ENCODE peak calls at places on chromosomes 11 and 22, in five cellular contexts. One of them, this sample, is unnamed.

GRCh38 chr11:120224386-120224785 is 13.6 kb downstream of the OAF start:
- DNase-seq in neural progenitor cell: no peak
- DNase-seq in cardiac muscle cell: no peak
- DNase-seq in AG04449: no peak
- DNase-seq in dorsolateral prefrontal cortex: no peak
- DNase-seq in this sample: no peak

GRCh38 chr22:33440756-33441155 is 382.6 kb upstream of the SYN3 start:
- DNase-seq in neural progenitor cell: no peak
- DNase-seq in dorsolateral prefrontal cortex: no peak
- DNase-seq in AG04449: no peak
- DNase-seq in cardiac muscle cell: no peak
- DNase-seq in this sample: no peak

GRCh38 chr22:19419464-19420178 is 11.9 kb downstream of the HIRA start:
- DNase-seq in AG04449: no peak
- DNase-seq in neural progenitor cell: no peak
- DNase-seq in dorsolateral prefrontal cortex: no peak
- DNase-seq in cardiac muscle cell: peak; percentile 12
- DNase-seq in this sample: no peak

GRCh38 chr11:119975561-119976152 is 162.3 kb downstream of the TRIM29 start:
- DNase-seq in AG04449: no peak
- DNase-seq in cardiac muscle cell: peak; percentile 41
- DNase-seq in neural progenitor cell: peak; percentile 90
- DNase-seq in dorsolateral prefrontal cortex: peak; percentile 83
- DNase-seq in this sample: peak; percentile 38

GRCh38 chr22:29268511-29269229 is 602 bp downstream of the EWSR1 start:
- DNase-seq in neural progenitor cell: peak; percentile 86
- DNase-seq in cardiac muscle cell: peak; percentile 55
- DNase-seq in AG04449: no peak
- DNase-seq in dorsolateral prefrontal cortex: peak; percentile 68
- DNase-seq in this sample: peak; percentile 62

GRCh38 chr11:77525455-77526091 is 51.7 kb upstream of the PAK1 start:
- DNase-seq in AG04449: no peak
- DNase-seq in neural progenitor cell: no peak
- DNase-seq in cardiac muscle cell: no peak
- DNase-seq in dorsolateral prefrontal cortex: no peak
- DNase-seq in this sample: no peak

GRCh38 chr11:1198766-1199688 is 23.8 kb upstream of the MUC5B start:
- DNase-seq in dorsolateral prefrontal cortex: no peak
- DNase-seq in cardiac muscle cell: no peak
- DNase-seq in neural progenitor cell: no peak
- DNase-seq in AG04449: no peak
- DNase-seq in this sample: no peak

GRCh38 chr11:60984149-60984548 is 12.7 kb downstream of the CD6 start:
- DNase-seq in AG04449: no peak
- DNase-seq in neural progenitor cell: no peak
- DNase-seq in cardiac muscle cell: no peak
- DNase-seq in dorsolateral prefrontal cortex: no peak
- DNase-seq in this sample: no peak

GRCh38 chr11:133137939-133138338 is 394.4 kb downstream of the OPCML start:
- DNase-seq in neural progenitor cell: no peak
- DNase-seq in dorsolateral prefrontal cortex: no peak
- DNase-seq in cardiac muscle cell: no peak
- DNase-seq in AG04449: no peak
- DNase-seq in this sample: no peak

GRCh38 chr11:16739326-16739875 is 954 bp downstream of the C11orf58 start:
- DNase-seq in dorsolateral prefrontal cortex: no peak
- DNase-seq in neural progenitor cell: peak; percentile 4
- DNase-seq in cardiac muscle cell: no peak
- DNase-seq in AG04449: no peak
- DNase-seq in this sample: no peak

GRCh38 chr11:110601941-110602340 is 110.3 kb downstream of the ARHGAP20 start:
- DNase-seq in AG04449: no peak
- DNase-seq in neural progenitor cell: no peak
- DNase-seq in dorsolateral prefrontal cortex: no peak
- DNase-seq in cardiac muscle cell: no peak
- DNase-seq in this sample: no peak

GRCh38 chr11:107741044-107741823 is 29.4 kb upstream of the SLN start:
- DNase-seq in neural progenitor cell: peak; percentile 46
- DNase-seq in dorsolateral prefrontal cortex: no peak
- DNase-seq in AG04449: no peak
- DNase-seq in cardiac muscle cell: peak; percentile 53
- DNase-seq in this sample: no peak

GRCh38 chr11:73221996-73222395 is 3.9 kb downstream of the P2RY2 start:
- DNase-seq in neural progenitor cell: no peak
- DNase-seq in AG04449: no peak
- DNase-seq in cardiac muscle cell: no peak
- DNase-seq in dorsolateral prefrontal cortex: no peak
- DNase-seq in this sample: no peak

GRCh38 chr22:45878051-45878764 is 98.8 kb downstream of the WNT7B start:
- DNase-seq in AG04449: no peak
- DNase-seq in cardiac muscle cell: peak; percentile 34
- DNase-seq in neural progenitor cell: peak; percentile 75
- DNase-seq in dorsolateral prefrontal cortex: peak; percentile 34
- DNase-seq in this sample: peak; percentile 40

GRCh38 chr11:117316197-117316961 is at the start of gene BACE1:
- DNase-seq in AG04449: no peak
- DNase-seq in neural progenitor cell: peak; percentile 96
- DNase-seq in cardiac muscle cell: peak; percentile 93
- DNase-seq in dorsolateral prefrontal cortex: peak; percentile 93
- DNase-seq in this sample: no peak

GRCh38 chr22:45632791-45633515 is 38.7 kb upstream of the ATXN10 start:
- DNase-seq in cardiac muscle cell: peak; percentile 35
- DNase-seq in AG04449: no peak
- DNase-seq in neural progenitor cell: peak; percentile 25
- DNase-seq in dorsolateral prefrontal cortex: no peak
- DNase-seq in this sample: peak; percentile 23

GRCh38 chr22:22042009-22042408 is 59.4 kb upstream of the TOP3B start:
- DNase-seq in neural progenitor cell: no peak
- DNase-seq in dorsolateral prefrontal cortex: no peak
- DNase-seq in cardiac muscle cell: no peak
- DNase-seq in AG04449: no peak
- DNase-seq in this sample: no peak

GRCh38 chr11:116606060-116606459 is 166.7 kb downstream of the BUD13 start:
- DNase-seq in cardiac muscle cell: no peak
- DNase-seq in neural progenitor cell: no peak
- DNase-seq in dorsolateral prefrontal cortex: no peak
- DNase-seq in AG04449: no peak
- DNase-seq in this sample: no peak

GRCh38 chr22:26259510-26259909 is 90.2 kb downstream of the SEZ6L start:
- DNase-seq in AG04449: no peak
- DNase-seq in neural progenitor cell: peak; percentile 82
- DNase-seq in dorsolateral prefrontal cortex: no peak
- DNase-seq in cardiac muscle cell: peak; percentile 78
- DNase-seq in this sample: peak; percentile 77

GRCh38 chr22:42865536-42865935 is 8.5 kb upstream of the ARFGAP3 start:
- DNase-seq in cardiac muscle cell: no peak
- DNase-seq in dorsolateral prefrontal cortex: no peak
- DNase-seq in neural progenitor cell: no peak
- DNase-seq in AG04449: no peak
- DNase-seq in this sample: no peak

GRCh38 chr11:61782841-61783240 is 9.6 kb downstream of the TMEM258 start:
- DNase-seq in neural progenitor cell: no peak
- DNase-seq in AG04449: no peak
- DNase-seq in cardiac muscle cell: no peak
- DNase-seq in dorsolateral prefrontal cortex: no peak
- DNase-seq in this sample: no peak

GRCh38 chr22:45996241-45997076 is 19.5 kb upstream of the WNT7B start:
- DNase-seq in dorsolateral prefrontal cortex: no peak
- DNase-seq in cardiac muscle cell: no peak
- DNase-seq in neural progenitor cell: no peak
- DNase-seq in AG04449: no peak
- DNase-seq in this sample: no peak

GRCh38 chr11:9691865-9692264 is 28.0 kb downstream of the SWAP70 start:
- DNase-seq in neural progenitor cell: no peak
- DNase-seq in AG04449: no peak
- DNase-seq in dorsolateral prefrontal cortex: no peak
- DNase-seq in cardiac muscle cell: no peak
- DNase-seq in this sample: no peak

GRCh38 chr22:30486661-30487115 is 14.9 kb upstream of the SEC14L3 start:
- DNase-seq in AG04449: no peak
- DNase-seq in neural progenitor cell: no peak
- DNase-seq in dorsolateral prefrontal cortex: no peak
- DNase-seq in cardiac muscle cell: no peak
- DNase-seq in this sample: no peak

GRCh38 chr22:30492144-30492543 is 13.4 kb downstream of the SEC14L4 start:
- DNase-seq in cardiac muscle cell: no peak
- DNase-seq in AG04449: no peak
- DNase-seq in dorsolateral prefrontal cortex: no peak
- DNase-seq in neural progenitor cell: no peak
- DNase-seq in this sample: no peak

GRCh38 chr22:30491381-30491780 is 14.1 kb downstream of the SEC14L4 start:
- DNase-seq in cardiac muscle cell: no peak
- DNase-seq in dorsolateral prefrontal cortex: no peak
- DNase-seq in neural progenitor cell: no peak
- DNase-seq in AG04449: no peak
- DNase-seq in this sample: no peak

GRCh38 chr22:30488121-30488520 is 16.3 kb upstream of the SEC14L3 start:
- DNase-seq in cardiac muscle cell: no peak
- DNase-seq in dorsolateral prefrontal cortex: no peak
- DNase-seq in neural progenitor cell: no peak
- DNase-seq in AG04449: no peak
- DNase-seq in this sample: no peak

DNA sequence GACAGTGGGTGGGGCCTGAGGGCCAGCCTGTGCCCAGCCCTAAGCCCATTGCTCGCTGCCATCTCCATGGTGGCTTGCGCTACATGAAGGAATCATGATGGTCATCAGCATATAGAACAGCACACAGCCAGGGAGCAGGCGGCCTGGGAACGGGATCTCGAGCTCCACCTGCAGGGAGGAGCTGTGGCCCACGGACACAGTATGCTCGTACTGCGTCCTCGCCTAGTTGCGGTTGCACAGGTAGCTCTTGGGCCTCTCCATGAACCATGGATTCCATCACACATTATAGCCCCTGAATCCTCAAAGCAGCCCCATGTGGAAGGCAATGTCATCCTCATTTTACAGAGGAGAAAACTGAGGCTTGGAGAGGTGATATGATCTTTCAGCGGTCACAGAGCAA is 15.1 kb downstream of the SEC14L4 start:
- DNase-seq in AG04449: no peak
- DNase-seq in dorsolateral prefrontal cortex: no peak
- DNase-seq in neural progenitor cell: peak; percentile 30
- DNase-seq in cardiac muscle cell: no peak
- DNase-seq in this sample: peak; percentile 18
- TF ChIP-seq CTCF in AG04449: no peak
- TF ChIP-seq CTCF in dorsolateral prefrontal cortex: no peak
- TF ChIP-seq CTCF in neural progenitor cell: peak; percentile 38
- TF ChIP-seq CTCF in cardiac muscle cell: peak; percentile 31
- TF ChIP-seq CTCF in this sample: no peak

GRCh38 chr11:47980907-47981621 is 705 bp downstream of the PTPRJ start:
- DNase-seq in AG04449: no peak
- DNase-seq in cardiac muscle cell: peak; percentile 77
- DNase-seq in neural progenitor cell: peak; percentile 88
- DNase-seq in dorsolateral prefrontal cortex: no peak
- DNase-seq in this sample: peak; percentile 74
- TF ChIP-seq CTCF in AG04449: peak; percentile 40
- TF ChIP-seq CTCF in cardiac muscle cell: peak; percentile 31
- TF ChIP-seq CTCF in neural progenitor cell: peak; percentile 45
- TF ChIP-seq CTCF in dorsolateral prefrontal cortex: no peak
- TF ChIP-seq CTCF in this sample: no peak

DNA sequence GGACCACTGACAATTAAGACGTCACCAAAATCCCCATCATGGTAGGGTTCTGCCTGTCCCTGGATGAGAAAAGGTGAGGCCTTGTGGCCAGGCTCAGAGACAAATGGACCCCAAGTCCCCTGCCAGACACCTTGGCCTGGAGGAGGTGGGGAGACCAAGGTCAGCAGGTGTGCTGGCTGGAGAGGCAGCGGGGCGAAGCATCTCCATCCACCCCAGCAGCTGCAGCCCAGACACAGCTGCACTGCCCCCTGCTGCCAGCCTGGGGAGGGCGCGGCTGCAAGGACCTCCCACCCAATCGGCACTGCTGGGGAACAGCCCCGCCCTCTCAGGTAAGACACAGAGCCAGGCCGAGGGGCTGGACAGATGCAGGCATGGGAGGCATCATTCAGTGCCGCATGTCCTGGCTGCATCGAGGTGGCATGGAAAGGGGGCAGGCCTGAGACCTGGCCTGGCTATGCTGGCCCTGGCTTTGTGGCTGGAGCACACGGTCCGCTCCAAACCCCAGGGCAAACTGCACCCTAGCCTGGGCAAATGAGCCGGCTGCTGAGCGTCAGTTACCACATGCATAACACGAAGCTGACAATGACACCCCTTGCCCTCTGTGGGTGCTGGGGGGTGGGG is 12.2 kb upstream of the MFNG start:
- DNase-seq in neural progenitor cell: peak; percentile 89
- DNase-seq in cardiac muscle cell: peak; percentile 69
- DNase-seq in dorsolateral prefrontal cortex: no peak
- DNase-seq in AG04449: no peak
- DNase-seq in this sample: peak; percentile 75
- TF ChIP-seq CTCF in neural progenitor cell: peak; percentile 74
- TF ChIP-seq CTCF in cardiac muscle cell: peak; percentile 30
- TF ChIP-seq CTCF in dorsolateral prefrontal cortex: peak; percentile 21
- TF ChIP-seq CTCF in AG04449: peak; percentile 30
- TF ChIP-seq CTCF in this sample: peak; percentile 67

DNA sequence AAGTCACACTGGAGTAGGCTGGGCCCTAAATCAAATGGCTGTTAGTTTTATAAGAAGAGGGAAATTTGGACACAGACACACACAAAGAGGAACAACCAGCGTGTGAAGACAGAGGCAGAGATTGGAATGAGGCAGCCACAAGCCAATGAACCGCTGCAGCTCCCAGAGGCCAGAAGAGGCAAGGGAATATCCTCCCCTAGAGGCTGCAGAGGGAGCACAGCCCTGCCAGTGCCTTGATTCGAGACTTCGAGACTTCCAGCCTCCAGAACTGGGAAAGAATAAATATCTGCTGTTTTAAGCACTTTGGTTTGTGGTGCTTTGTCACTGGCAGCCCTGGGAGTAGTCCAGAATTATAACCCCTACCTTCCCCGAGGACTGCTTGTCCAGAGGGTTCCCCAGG is 484.4 kb downstream of the MN1 start:
- DNase-seq in AG04449: no peak
- DNase-seq in cardiac muscle cell: no peak
- DNase-seq in neural progenitor cell: peak; percentile 40
- DNase-seq in dorsolateral prefrontal cortex: no peak
- DNase-seq in this sample: no peak
- TF ChIP-seq CTCF in AG04449: no peak
- TF ChIP-seq CTCF in cardiac muscle cell: peak; percentile 22
- TF ChIP-seq CTCF in neural progenitor cell: peak; percentile 32
- TF ChIP-seq CTCF in dorsolateral prefrontal cortex: no peak
- TF ChIP-seq CTCF in this sample: peak; percentile 8

GRCh38 chr22:36773935-36774334 is 2.0 kb downstream of the IFT27 start:
- DNase-seq in AG04449: no peak
- DNase-seq in neural progenitor cell: peak; percentile 37
- DNase-seq in cardiac muscle cell: no peak
- DNase-seq in dorsolateral prefrontal cortex: no peak
- DNase-seq in this sample: no peak
- TF ChIP-seq CTCF in AG04449: peak; percentile 43
- TF ChIP-seq CTCF in neural progenitor cell: peak; percentile 55
- TF ChIP-seq CTCF in cardiac muscle cell: peak; percentile 51
- TF ChIP-seq CTCF in dorsolateral prefrontal cortex: peak; percentile 43
- TF ChIP-seq CTCF in this sample: peak; percentile 26

DNA sequence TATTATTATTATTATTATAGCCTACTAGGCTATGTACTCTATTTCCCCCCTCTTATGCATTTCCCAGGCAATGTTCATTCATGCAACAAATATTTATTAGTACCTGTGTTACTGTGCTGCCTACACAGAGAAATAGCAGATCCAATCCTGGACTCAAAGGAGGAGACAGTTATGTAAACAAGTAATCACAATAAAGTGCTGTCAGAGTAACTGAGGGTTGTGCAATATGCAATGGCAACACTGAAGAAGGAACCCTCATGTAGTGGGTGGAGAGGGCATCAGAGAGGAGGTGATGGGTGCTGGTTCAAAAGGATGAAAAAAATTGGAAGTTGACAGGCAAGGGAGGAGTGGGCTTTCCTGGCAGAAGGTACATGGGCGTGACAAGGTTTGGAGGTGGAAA is 881 bp upstream of the P4HA3 start:
- DNase-seq in dorsolateral prefrontal cortex: no peak
- DNase-seq in neural progenitor cell: no peak
- DNase-seq in cardiac muscle cell: no peak
- DNase-seq in AG04449: no peak
- DNase-seq in this sample: no peak
- TF ChIP-seq CTCF in dorsolateral prefrontal cortex: no peak
- TF ChIP-seq CTCF in neural progenitor cell: no peak
- TF ChIP-seq CTCF in cardiac muscle cell: no peak
- TF ChIP-seq CTCF in AG04449: no peak
- TF ChIP-seq CTCF in this sample: no peak

This sample was measured in nephron progenitor cell.